ENCODE peak calls at places on chromosome 9, in six cellular contexts. F is ovary, V is A549, Z is H1, O is GM12878, C is HepG2. K is an unnamed sample. For H3K4me1, the result is how much of the 10 kb centered on the place peaks cover.

GRCh38 chr9:36136894-36137391 is 410 bp downstream of the GLIPR2 start:
- DNase-seq in C (no peak), F (no peak), Z (peak), V (no peak), O (no peak), K (no peak)

GRCh38 chr9:95879591-95879990 is 4.1 kb downstream of the ERCC6L2 start:
- DNase-seq in Z (no peak), O (no peak), C (no peak), V (no peak), F (no peak), K (no peak)

GRCh38 chr9:72155282-72155677 is 6.0 kb downstream of the GDA start:
- DNase-seq in O (no peak), C (no peak), V (no peak), F (no peak), Z (no peak), K (no peak)

GRCh38 chr9:135818718-135819475 is 88.4 kb downstream of the CAMSAP1 start:
- DNase-seq in Z (no peak), C (no peak), F (no peak), O (no peak), V (no peak), K (peak)

GRCh38 chr9:91718071-91718470 is 232.0 kb downstream of the ROR2 start:
- DNase-seq in C (no peak), O (no peak), F (no peak), Z (no peak), V (no peak), K (no peak)

GRCh38 chr9:107932601-107933000 is 443.0 kb upstream of the KLF4 start:
- DNase-seq in Z (no peak), F (no peak), O (no peak), C (no peak), V (no peak), K (no peak)

GRCh38 chr9:109880276-109881169 is 100.5 kb downstream of the PALM2AKAP2 start:
- DNase-seq in F (no peak), Z (peak), C (peak), O (no peak), V (peak), K (no peak)

GRCh38 chr9:27817747-27818146 is 244.5 kb upstream of the C9orf72 start:
- DNase-seq in V (no peak), Z (no peak), C (no peak), O (no peak), F (no peak), K (no peak)

GRCh38 chr9:133877327-133877726 is 114.8 kb downstream of the VAV2 start:
- DNase-seq in O (no peak), Z (no peak), V (no peak), C (no peak), F (no peak), K (no peak)

DNA sequence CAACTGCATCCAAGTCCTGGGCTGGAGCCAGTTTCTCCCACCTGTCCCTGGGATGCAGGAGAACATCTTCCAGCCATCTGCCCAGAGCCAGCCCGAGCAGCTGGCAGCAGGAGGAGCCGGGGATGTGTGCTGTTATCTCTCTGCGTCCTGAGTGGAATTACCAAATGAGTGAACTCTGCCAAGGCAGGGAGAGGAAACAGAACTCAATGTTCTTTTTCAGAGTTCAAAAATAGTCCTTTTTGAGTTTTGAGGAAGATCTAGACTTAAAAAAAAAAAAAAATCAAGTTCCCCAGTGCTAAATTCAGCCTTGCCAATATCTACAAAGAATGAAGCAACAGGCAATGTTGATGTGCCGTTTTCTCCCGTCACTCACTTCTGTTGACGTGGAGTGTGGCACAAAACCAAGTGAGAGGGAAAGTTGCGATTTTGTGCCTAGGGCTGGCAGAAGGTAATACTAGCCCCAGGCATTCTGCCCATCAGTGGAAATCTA is 56.2 kb downstream of the TMOD1 start:
- DNase-seq in Z (no peak), C (no peak), V (no peak), O (no peak), F (peak), K (peak)
- TF ChIP-seq POLR2A in Z (no peak), C (no peak), V (no peak), O (no peak), F (peak), K (peak)

GRCh38 chr9:117377046-117377445 is 37.8 kb downstream of the ASTN2 start:
- DNase-seq in F (no peak), V (no peak), O (no peak), C (no peak), Z (no peak), K (peak)
- H3K4me1 ChIP-seq in F (under half), V (under half), O (under half), C (under half), Z (under half), K (under half)

DNA sequence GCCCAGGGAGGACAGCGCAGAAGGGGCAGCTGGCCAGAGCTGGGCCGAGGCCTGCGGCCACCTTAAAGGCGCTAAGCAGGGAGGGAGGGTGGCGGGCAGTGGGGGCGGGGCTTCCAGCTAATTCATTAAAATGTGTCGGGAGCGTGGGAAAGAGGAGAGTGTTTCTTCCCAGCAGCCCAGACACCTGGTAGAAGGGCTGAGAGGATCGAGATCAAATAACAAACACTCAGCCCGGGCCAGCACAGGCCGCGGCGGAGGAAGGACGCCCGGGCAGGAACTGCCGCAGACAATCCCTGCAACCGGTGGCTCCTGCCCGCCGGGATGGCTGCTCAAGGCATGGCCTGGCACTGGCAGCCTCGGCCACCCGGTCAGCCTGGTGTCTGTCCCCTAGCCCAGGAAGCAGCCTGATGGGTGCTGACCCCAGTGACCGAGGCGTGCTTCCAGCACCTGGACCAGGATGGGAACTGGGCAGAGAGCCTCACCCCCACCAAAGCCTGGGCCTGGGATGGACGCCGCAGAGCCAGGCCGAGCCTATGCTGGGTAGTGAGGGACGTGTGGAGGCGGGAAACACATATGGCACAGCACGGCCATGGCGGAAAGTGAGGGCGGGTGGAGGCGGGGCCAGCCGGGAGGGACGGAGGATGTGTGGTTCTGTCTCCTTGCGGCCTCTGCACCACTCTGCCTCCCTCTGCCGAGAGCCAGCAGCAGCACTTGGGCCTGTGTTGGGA is 3.2 kb upstream of the NRARP start:
- DNase-seq in O (no peak), C (no peak), Z (peak), V (no peak), F (peak), K (no peak)
- TF ChIP-seq EP300 in O (no peak), C (no peak), Z (no peak), V (no peak), F (no peak), K (no peak)

GRCh38 chr9:137020771-137021573 is 7.1 kb downstream of the ABCA2 start:
- DNase-seq in F (no peak), O (no peak), V (no peak), C (no peak), Z (no peak), K (no peak)

GRCh38 chr9:137022620-137023008 is 5.4 kb downstream of the ABCA2 start:
- DNase-seq in C (no peak), V (no peak), Z (no peak), O (no peak), F (no peak), K (no peak)

GRCh38 chr9:137023157-137023556 is 4.9 kb downstream of the ABCA2 start:
- DNase-seq in C (no peak), V (no peak), O (no peak), F (no peak), Z (no peak), K (no peak)

GRCh38 chr9:137021574-137021978 is 6.5 kb downstream of the ABCA2 start:
- DNase-seq in F (no peak), Z (no peak), O (no peak), V (no peak), C (peak), K (no peak)

DNA sequence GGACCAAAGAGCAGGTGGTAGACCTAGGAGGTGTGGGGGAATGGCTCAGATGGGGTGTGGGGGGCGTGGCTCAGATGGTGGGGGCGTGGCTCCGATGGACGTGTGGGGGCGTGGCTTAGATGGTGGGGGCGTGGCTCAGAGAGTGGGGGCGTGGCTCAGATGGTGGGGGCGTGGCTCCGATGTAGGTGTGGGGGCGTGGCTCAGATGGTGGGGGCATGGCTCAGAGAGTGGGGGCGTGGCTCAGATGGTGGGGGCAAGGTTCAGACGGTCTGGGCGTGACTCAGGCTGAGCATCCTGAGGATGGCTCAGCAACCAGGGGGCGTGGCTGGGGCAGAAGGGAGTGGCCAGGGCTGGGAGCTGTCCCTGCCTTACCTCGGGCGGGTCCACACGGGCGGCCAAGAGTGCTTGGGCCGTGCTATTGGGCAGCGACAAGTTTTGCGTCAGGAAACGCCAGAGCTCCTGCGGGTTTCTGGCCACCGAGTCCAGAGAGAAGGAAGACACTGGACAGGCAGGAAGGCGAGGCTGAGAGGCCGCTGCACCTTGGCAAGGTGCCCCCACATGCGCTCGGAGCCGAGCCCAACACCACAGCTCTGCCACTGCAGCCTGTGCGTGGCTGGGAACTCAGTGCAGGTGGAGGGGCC is 5.9 kb downstream of the ABCA2 start:
- DNase-seq in F (no peak), V (peak), O (no peak), Z (peak), C (peak), K (no peak)
- TF ChIP-seq POLR2A in F (no peak), V (no peak), O (no peak), Z (no peak), C (no peak), K (no peak)

GRCh38 chr9:22208846-22209585 is 199.9 kb upstream of the CDKN2B start:
- DNase-seq in O (no peak), C (no peak), V (no peak), F (no peak), Z (no peak), K (no peak)

GRCh38 chr9:22203371-22204138 is 194.4 kb upstream of the CDKN2B start:
- DNase-seq in C (no peak), O (no peak), V (no peak), F (no peak), Z (no peak), K (no peak)

GRCh38 chr9:22210262-22210661 is 201.2 kb upstream of the CDKN2B start:
- DNase-seq in O (no peak), Z (no peak), C (no peak), V (no peak), F (no peak), K (no peak)

GRCh38 chr9:22204240-22204639 is 195.1 kb upstream of the CDKN2B start:
- DNase-seq in V (no peak), O (no peak), Z (no peak), F (no peak), C (no peak), K (no peak)

GRCh38 chr9:22206833-22207232 is 197.7 kb upstream of the CDKN2B start:
- DNase-seq in Z (no peak), C (no peak), O (no peak), F (no peak), V (no peak), K (no peak)
- H3K4me1 ChIP-seq in Z (under half), C (under half), O (under half), F (under half), V (half or more), K (under half)